ENCODE peak calls at places on chromosomes 16 and 17, in nine cellular contexts. A is neural progenitor cell, L is A549, T is prostate gland, O is tibial artery, K is cardiac muscle cell, X is ovary, P is upper lobe of left lung, V is transverse colon. D is an unnamed sample.

GRCh38 chr16:3770530-3770929 is 53.2 kb upstream of the TRAP1 start:
- DNase-seq in A (no peak), L (no peak), T (no peak), O (no peak), K (no peak), X (no peak), P (peak), V (no peak), D (no peak)

GRCh38 chr17:67619555-67619954 is 98.2 kb upstream of the NOL11 start:
- DNase-seq in A (no peak), L (no peak), T (no peak), O (no peak), K (no peak), X (no peak), P (no peak), V (no peak), D (no peak)

GRCh38 chr17:17780941-17781590 is 55.7 kb downstream of the SREBF1 start:
- DNase-seq in A (peak), L (no peak), T (no peak), O (no peak), K (peak), X (peak), P (no peak), V (peak), D (no peak)

GRCh38 chr17:44928950-44929720 is 13.8 kb upstream of the GFAP start:
- DNase-seq in A (no peak), L (no peak), T (no peak), O (no peak), K (no peak), X (no peak), P (no peak), V (no peak), D (no peak)

GRCh38 chr16:21194771-21195301 is 16.5 kb downstream of the ZP2 start:
- DNase-seq in A (no peak), L (no peak), T (no peak), O (no peak), K (no peak), X (no peak), P (no peak), V (no peak), D (no peak)

GRCh38 chr17:78127240-78127887 is 1.2 kb downstream of the TMC6 start:
- DNase-seq in A (peak), L (no peak), T (no peak), O (no peak), K (peak), X (no peak), P (peak), V (peak), D (peak)

GRCh38 chr17:57210224-57210553 is 46.1 kb upstream of the MSI2 start:
- DNase-seq in A (no peak), L (no peak), T (no peak), O (no peak), K (no peak), X (no peak), P (no peak), V (no peak), D (no peak)

GRCh38 chr16:540645-541340 is 13.3 kb downstream of the CAPN15 start:
- DNase-seq in A (no peak), L (no peak), T (no peak), O (no peak), K (no peak), X (no peak), P (no peak), V (no peak), D (no peak)

GRCh38 chr17:330993-331701 is 21.5 kb downstream of the RPH3AL start:
- DNase-seq in A (no peak), L (no peak), T (no peak), O (peak), K (no peak), X (peak), P (no peak), V (peak), D (peak)

GRCh38 chr17:80069886-80070177 is 31.5 kb upstream of the GAA start:
- DNase-seq in A (no peak), L (no peak), T (no peak), O (peak), K (no peak), X (no peak), P (no peak), V (no peak), D (no peak)

GRCh38 chr16:73064996-73065349 is 17.0 kb upstream of the ZFHX3 start:
- DNase-seq in A (no peak), L (no peak), T (no peak), O (no peak), K (no peak), X (no peak), P (peak), V (no peak), D (no peak)

GRCh38 chr17:76145231-76146052 is 4.4 kb upstream of the FOXJ1 start:
- DNase-seq in A (no peak), L (no peak), T (no peak), O (no peak), K (peak), X (no peak), P (no peak), V (peak), D (no peak)

GRCh38 chr16:10988879-10989278 is 44.5 kb downstream of the CLEC16A start:
- DNase-seq in A (no peak), L (no peak), T (no peak), O (no peak), K (no peak), X (no peak), P (no peak), V (no peak), D (no peak)

GRCh38 chr16:10989494-10989893 is 45.1 kb downstream of the CLEC16A start:
- DNase-seq in A (no peak), L (no peak), T (no peak), O (no peak), K (no peak), X (no peak), P (no peak), V (no peak), D (no peak)

GRCh38 chr16:10987361-10988163 is 43.2 kb downstream of the CLEC16A start:
- DNase-seq in A (no peak), L (no peak), T (no peak), O (no peak), K (no peak), X (no peak), P (no peak), V (no peak), D (no peak)

GRCh38 chr16:10990378-10990777 is 46.0 kb downstream of the CLEC16A start:
- DNase-seq in A (no peak), L (no peak), T (no peak), O (no peak), K (no peak), X (no peak), P (no peak), V (no peak), D (no peak)

GRCh38 chr16:10988164-10988803 is 43.9 kb downstream of the CLEC16A start:
- DNase-seq in A (peak), L (peak), T (no peak), O (no peak), K (no peak), X (no peak), P (no peak), V (no peak), D (no peak)
- TF ChIP-seq CTCF in A (peak), L (no peak), T (no peak), O (no peak), K (peak), X (no peak), P (peak), V (peak), D (peak)

GRCh38 chr16:1721372-1721771 is 15.4 kb downstream of the MAPK8IP3 start:
- DNase-seq in A (no peak), L (no peak), T (no peak), O (no peak), K (no peak), X (no peak), P (no peak), V (no peak), D (peak)
- H3K27ac ChIP-seq in A (no peak), L (peak), T (peak), O (peak), K (no peak), X (no peak), P (peak), V (peak), D (no peak)

GRCh38 chr17:29140051-29140582 is 40.1 kb downstream of the MYO18A start:
- DNase-seq in A (peak), L (no peak), T (peak), O (peak), K (peak), X (peak), P (peak), V (peak), D (peak)
- H3K4me3 ChIP-seq in A (peak), L (no peak), T (peak), O (peak), K (peak), X (peak), P (peak), V (peak), D (peak)

GRCh38 chr17:41287050-41287449 is 11.6 kb downstream of the KRTAP9-7 start:
- DNase-seq in A (no peak), L (no peak), T (no peak), O (no peak), K (no peak), X (no peak), P (no peak), V (no peak), D (no peak)
- TF ChIP-seq CTCF in A (no peak), L (no peak), T (no peak), O (no peak), K (no peak), X (no peak), P (no peak), V (no peak), D (no peak)

DNA sequence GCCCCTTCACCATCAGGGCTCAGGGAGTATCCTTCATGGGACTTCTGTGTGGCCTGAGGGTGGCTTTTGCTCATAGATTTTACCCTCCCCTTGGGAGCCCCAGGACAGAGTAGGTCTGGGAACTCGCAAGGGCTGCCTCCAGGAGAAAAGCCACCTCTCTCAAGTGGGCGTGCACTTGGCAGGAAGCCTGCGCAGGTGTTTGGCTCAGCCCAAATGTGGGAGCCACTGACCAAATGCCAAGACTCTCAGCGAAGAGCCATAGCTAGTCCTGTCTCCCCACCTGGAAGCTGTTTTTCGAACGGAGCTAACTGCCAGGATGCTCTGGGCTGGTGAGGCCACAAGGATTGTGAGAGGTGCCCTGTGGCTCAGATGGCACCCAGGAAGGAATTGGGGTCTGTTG is 2.0 kb upstream of the HSD17B2 start:
- DNase-seq in A (no peak), L (no peak), T (peak), O (no peak), K (no peak), X (no peak), P (no peak), V (peak), D (no peak)
- H3K27ac ChIP-seq in A (no peak), L (no peak), T (no peak), O (no peak), K (no peak), X (no peak), P (no peak), V (no peak), D (no peak)

D was measured in heart right ventricle.